ENCODE peak calls at places on chromosomes 16 and 17, in six cellular contexts. Z is naive thymus-derived CD4-positive, alpha-beta T cell; B is mesendoderm; I is BJ; C is CD8-positive, alpha-beta memory T cell; X is mucosa of descending colon. W is an unnamed sample. For H3K36me3, the result is how much of the 10 kb centered on the place peaks cover.

GRCh38 chr16:64907844-64908243 is 214.0 kb downstream of the CDH11 start:
- DNase-seq in C (no peak), Z (no peak), X (no peak), B (no peak), I (no peak), W (no peak)

GRCh38 chr17:65559802-65560627 is 1.4 kb downstream of the AXIN2 start:
- DNase-seq in X (peak), B (peak), Z (peak), I (no peak), C (peak), W (peak)

GRCh38 chr17:41767324-41768042 is 19.0 kb downstream of the JUP start:
- DNase-seq in C (no peak), X (no peak), I (no peak), B (no peak), Z (no peak), W (no peak)

GRCh38 chr17:58046230-58047094 is 36.8 kb upstream of the DYNLL2 start:
- DNase-seq in X (no peak), I (no peak), C (no peak), B (peak), Z (no peak), W (no peak)

GRCh38 chr17:45825792-45826191 is 18.9 kb upstream of the SPPL2C start:
- DNase-seq in C (no peak), B (no peak), Z (no peak), X (no peak), I (no peak), W (no peak)

GRCh38 chr16:15552507-15552906 is 90.4 kb downstream of the MARF1 start:
- DNase-seq in X (no peak), Z (no peak), C (no peak), I (no peak), B (no peak), W (no peak)

GRCh38 chr17:44197980-44198720 is 1.5 kb downstream of the ATXN7L3 start:
- DNase-seq in Z (peak), C (peak), I (no peak), B (peak), X (peak), W (peak)

GRCh38 chr16:2748757-2749455 is 3.5 kb upstream of the SRRM2 start:
- DNase-seq in Z (no peak), X (no peak), I (no peak), C (no peak), B (no peak), W (no peak)

GRCh38 chr16:28876973-28877641 is 1.2 kb upstream of the ATP2A1 start:
- DNase-seq in C (no peak), I (no peak), Z (no peak), X (no peak), B (no peak), W (no peak)

GRCh38 chr16:28878083-28878926 is at the start of gene ATP2A1:
- DNase-seq in X (no peak), I (no peak), B (no peak), Z (no peak), C (no peak), W (no peak)

GRCh38 chr16:28876016-28876659 is 2.1 kb upstream of the ATP2A1 start:
- DNase-seq in C (no peak), I (no peak), Z (no peak), B (no peak), X (no peak), W (no peak)

GRCh38 chr16:28879261-28879840 is 1.1 kb downstream of the ATP2A1 start:
- DNase-seq in C (no peak), X (no peak), B (no peak), I (no peak), Z (no peak), W (no peak)

GRCh38 chr16:28877642-28877975 is 679 bp upstream of the ATP2A1 start:
- DNase-seq in Z (no peak), I (no peak), X (no peak), C (no peak), B (no peak), W (no peak)
- H3K4me3 ChIP-seq in Z (no peak), I (no peak), X (no peak), C (no peak), B (no peak), W (no peak)

DNA sequence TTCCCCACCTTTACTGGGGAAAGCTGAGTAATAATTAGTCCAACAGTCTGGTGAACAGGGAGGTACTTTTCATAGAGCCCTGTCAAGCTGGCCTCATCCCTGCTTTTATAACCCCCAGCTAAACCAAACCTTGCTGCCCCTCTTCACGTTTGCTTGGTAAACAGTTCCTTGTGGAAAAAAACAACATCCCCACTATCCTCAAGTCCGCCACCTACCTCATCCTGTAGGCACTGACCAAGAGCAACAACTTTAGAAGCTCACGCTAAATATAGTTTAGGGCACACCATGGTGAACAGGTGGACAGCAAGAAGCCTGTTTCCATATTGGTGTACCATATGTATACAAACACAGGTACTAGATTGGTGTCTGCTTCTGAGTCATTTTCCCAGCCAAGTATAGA is 16.5 kb downstream of the NFE2L1 start:
- DNase-seq in X (no peak), B (no peak), C (no peak), I (no peak), Z (no peak), W (no peak)
- H3K36me3 ChIP-seq in X (under half), B (under half), C (under half), I (under half), Z (under half), W (under half)

GRCh38 chr17:31431795-31432658 is 40.6 kb downstream of the RAB11FIP4 start:
- DNase-seq in B (peak), C (no peak), I (no peak), X (peak), Z (no peak), W (no peak)
- H3K4me3 ChIP-seq in B (no peak), C (no peak), I (no peak), X (no peak), Z (no peak), W (no peak)

GRCh38 chr16:30773826-30774225 is 11.7 kb downstream of the RNF40 start:
- DNase-seq in I (no peak), C (no peak), Z (no peak), B (no peak), X (no peak), W (no peak)
- H3K36me3 ChIP-seq in I (under half), C (under half), Z (under half), B (under half), X (under half), W (under half)

W was measured in pancreas.